ENCODE peak calls at places on chromosomes 3 and 15, in five cellular contexts. One of them, this sample, is unnamed.

GRCh38 chr3:159764211-159765024 is 224.2 kb upstream of the IL12A start:
- DNase-seq in astrocyte of the spinal cord: peak
- DNase-seq in HCT116: no peak
- DNase-seq in activated naive CD8-positive, alpha-beta T cell treated with anti-CD3 and anti-CD28 coated beads, Interleukin-2, amount 10 ng/mL, durations not matched to agents 7 days and 5 days: peak
- DNase-seq in GM23248: peak
- DNase-seq in this sample: peak

GRCh38 chr3:157311633-157312365 is 124.9 kb upstream of the PTX3 start:
- DNase-seq in astrocyte of the spinal cord: peak
- DNase-seq in HCT116: no peak
- DNase-seq in activated naive CD8-positive, alpha-beta T cell treated with anti-CD3 and anti-CD28 coated beads, Interleukin-2, amount 10 ng/mL, durations not matched to agents 7 days and 5 days: no peak
- DNase-seq in GM23248: peak
- DNase-seq in this sample: no peak

GRCh38 chr3:194255252-194256039 is 95.7 kb downstream of the CPN2 start:
- DNase-seq in astrocyte of the spinal cord: no peak
- DNase-seq in HCT116: no peak
- DNase-seq in activated naive CD8-positive, alpha-beta T cell treated with anti-CD3 and anti-CD28 coated beads, Interleukin-2, amount 10 ng/mL, durations not matched to agents 7 days and 5 days: peak
- DNase-seq in GM23248: no peak
- DNase-seq in this sample: no peak

GRCh38 chr15:57405133-57405532 is 28.8 kb downstream of the CGNL1 start:
- DNase-seq in astrocyte of the spinal cord: no peak
- DNase-seq in HCT116: no peak
- DNase-seq in activated naive CD8-positive, alpha-beta T cell treated with anti-CD3 and anti-CD28 coated beads, Interleukin-2, amount 10 ng/mL, durations not matched to agents 7 days and 5 days: no peak
- DNase-seq in GM23248: no peak
- DNase-seq in this sample: no peak

GRCh38 chr3:19216669-19217337 is 68.5 kb downstream of the KCNH8 start:
- DNase-seq in astrocyte of the spinal cord: no peak
- DNase-seq in HCT116: no peak
- DNase-seq in activated naive CD8-positive, alpha-beta T cell treated with anti-CD3 and anti-CD28 coated beads, Interleukin-2, amount 10 ng/mL, durations not matched to agents 7 days and 5 days: no peak
- DNase-seq in GM23248: no peak
- DNase-seq in this sample: no peak

GRCh38 chr3:193483988-193484539 is 70.6 kb downstream of the ATP13A4 start:
- DNase-seq in astrocyte of the spinal cord: no peak
- DNase-seq in HCT116: no peak
- DNase-seq in activated naive CD8-positive, alpha-beta T cell treated with anti-CD3 and anti-CD28 coated beads, Interleukin-2, amount 10 ng/mL, durations not matched to agents 7 days and 5 days: no peak
- DNase-seq in GM23248: no peak
- DNase-seq in this sample: no peak

GRCh38 chr3:122967376-122968164 is 60.0 kb downstream of the SEMA5B start:
- DNase-seq in astrocyte of the spinal cord: no peak
- DNase-seq in HCT116: no peak
- DNase-seq in activated naive CD8-positive, alpha-beta T cell treated with anti-CD3 and anti-CD28 coated beads, Interleukin-2, amount 10 ng/mL, durations not matched to agents 7 days and 5 days: no peak
- DNase-seq in GM23248: no peak
- DNase-seq in this sample: no peak

GRCh38 chr3:183308746-183309145 is 55.7 kb downstream of the B3GNT5 start:
- DNase-seq in astrocyte of the spinal cord: no peak
- DNase-seq in HCT116: no peak
- DNase-seq in activated naive CD8-positive, alpha-beta T cell treated with anti-CD3 and anti-CD28 coated beads, Interleukin-2, amount 10 ng/mL, durations not matched to agents 7 days and 5 days: no peak
- DNase-seq in GM23248: no peak
- DNase-seq in this sample: no peak

GRCh38 chr15:70605606-70606410 is 157.6 kb downstream of the UACA start:
- DNase-seq in astrocyte of the spinal cord: peak
- DNase-seq in HCT116: no peak
- DNase-seq in activated naive CD8-positive, alpha-beta T cell treated with anti-CD3 and anti-CD28 coated beads, Interleukin-2, amount 10 ng/mL, durations not matched to agents 7 days and 5 days: no peak
- DNase-seq in GM23248: peak
- DNase-seq in this sample: no peak

GRCh38 chr3:126389792-126390142 is 4.9 kb upstream of the CFAP100 start:
- DNase-seq in astrocyte of the spinal cord: no peak
- DNase-seq in HCT116: no peak
- DNase-seq in activated naive CD8-positive, alpha-beta T cell treated with anti-CD3 and anti-CD28 coated beads, Interleukin-2, amount 10 ng/mL, durations not matched to agents 7 days and 5 days: no peak
- DNase-seq in GM23248: no peak
- DNase-seq in this sample: no peak

GRCh38 chr3:38138347-38139190 is at the start of gene MYD88:
- DNase-seq in astrocyte of the spinal cord: peak
- DNase-seq in HCT116: no peak
- DNase-seq in activated naive CD8-positive, alpha-beta T cell treated with anti-CD3 and anti-CD28 coated beads, Interleukin-2, amount 10 ng/mL, durations not matched to agents 7 days and 5 days: peak
- DNase-seq in GM23248: peak
- DNase-seq in this sample: peak

GRCh38 chr3:50605901-50606326 is 5.7 kb downstream of the CISH start:
- DNase-seq in astrocyte of the spinal cord: no peak
- DNase-seq in HCT116: no peak
- DNase-seq in activated naive CD8-positive, alpha-beta T cell treated with anti-CD3 and anti-CD28 coated beads, Interleukin-2, amount 10 ng/mL, durations not matched to agents 7 days and 5 days: no peak
- DNase-seq in GM23248: no peak
- DNase-seq in this sample: no peak

GRCh38 chr3:107767897-107768605 is 245.3 kb downstream of the BBX start:
- DNase-seq in astrocyte of the spinal cord: no peak
- DNase-seq in HCT116: no peak
- DNase-seq in activated naive CD8-positive, alpha-beta T cell treated with anti-CD3 and anti-CD28 coated beads, Interleukin-2, amount 10 ng/mL, durations not matched to agents 7 days and 5 days: no peak
- DNase-seq in GM23248: no peak
- DNase-seq in this sample: no peak

GRCh38 chr3:36833160-36833814 is 68.9 kb upstream of the DCLK3 start:
- DNase-seq in astrocyte of the spinal cord: no peak
- DNase-seq in HCT116: no peak
- DNase-seq in activated naive CD8-positive, alpha-beta T cell treated with anti-CD3 and anti-CD28 coated beads, Interleukin-2, amount 10 ng/mL, durations not matched to agents 7 days and 5 days: no peak
- DNase-seq in GM23248: no peak
- DNase-seq in this sample: no peak

GRCh38 chr3:164779816-164780215 is 298.5 kb downstream of the SI start:
- DNase-seq in astrocyte of the spinal cord: no peak
- DNase-seq in HCT116: no peak
- DNase-seq in activated naive CD8-positive, alpha-beta T cell treated with anti-CD3 and anti-CD28 coated beads, Interleukin-2, amount 10 ng/mL, durations not matched to agents 7 days and 5 days: no peak
- DNase-seq in GM23248: no peak
- DNase-seq in this sample: peak

GRCh38 chr15:90221251-90221900 is 12.4 kb downstream of the CIB1 start:
- DNase-seq in astrocyte of the spinal cord: peak
- DNase-seq in HCT116: no peak
- DNase-seq in activated naive CD8-positive, alpha-beta T cell treated with anti-CD3 and anti-CD28 coated beads, Interleukin-2, amount 10 ng/mL, durations not matched to agents 7 days and 5 days: no peak
- DNase-seq in GM23248: peak
- DNase-seq in this sample: peak

GRCh38 chr3:10492351-10493201 is 12.8 kb downstream of the ATP2B2 start:
- DNase-seq in astrocyte of the spinal cord: no peak
- DNase-seq in HCT116: no peak
- DNase-seq in activated naive CD8-positive, alpha-beta T cell treated with anti-CD3 and anti-CD28 coated beads, Interleukin-2, amount 10 ng/mL, durations not matched to agents 7 days and 5 days: no peak
- DNase-seq in GM23248: no peak
- DNase-seq in this sample: no peak

GRCh38 chr15:48541659-48542334 is 103.7 kb downstream of the FBN1 start:
- DNase-seq in astrocyte of the spinal cord: peak
- DNase-seq in HCT116: no peak
- DNase-seq in activated naive CD8-positive, alpha-beta T cell treated with anti-CD3 and anti-CD28 coated beads, Interleukin-2, amount 10 ng/mL, durations not matched to agents 7 days and 5 days: no peak
- DNase-seq in GM23248: peak
- DNase-seq in this sample: no peak

GRCh38 chr15:101120961-101121360 is 130.9 kb downstream of the CHSY1 start:
- DNase-seq in astrocyte of the spinal cord: no peak
- DNase-seq in HCT116: no peak
- DNase-seq in activated naive CD8-positive, alpha-beta T cell treated with anti-CD3 and anti-CD28 coated beads, Interleukin-2, amount 10 ng/mL, durations not matched to agents 7 days and 5 days: no peak
- DNase-seq in GM23248: no peak
- DNase-seq in this sample: no peak

GRCh38 chr3:48155122-48155521 is 33.1 kb downstream of the CDC25A start:
- DNase-seq in astrocyte of the spinal cord: peak
- DNase-seq in HCT116: peak
- DNase-seq in activated naive CD8-positive, alpha-beta T cell treated with anti-CD3 and anti-CD28 coated beads, Interleukin-2, amount 10 ng/mL, durations not matched to agents 7 days and 5 days: no peak
- DNase-seq in GM23248: peak
- DNase-seq in this sample: no peak

GRCh38 chr15:80234883-80235282 is 17.1 kb downstream of the CTXND1 start:
- DNase-seq in astrocyte of the spinal cord: no peak
- DNase-seq in HCT116: peak
- DNase-seq in activated naive CD8-positive, alpha-beta T cell treated with anti-CD3 and anti-CD28 coated beads, Interleukin-2, amount 10 ng/mL, durations not matched to agents 7 days and 5 days: peak
- DNase-seq in GM23248: peak
- DNase-seq in this sample: no peak

GRCh38 chr15:81981888-81982287 is 63.9 kb downstream of the MEX3B start:
- DNase-seq in astrocyte of the spinal cord: no peak
- DNase-seq in HCT116: no peak
- DNase-seq in activated naive CD8-positive, alpha-beta T cell treated with anti-CD3 and anti-CD28 coated beads, Interleukin-2, amount 10 ng/mL, durations not matched to agents 7 days and 5 days: no peak
- DNase-seq in GM23248: no peak
- DNase-seq in this sample: no peak

This sample was measured in NCI-H774.